ENCODE peak calls at places on chromosomes 3 and 15, in six cellular contexts. One of them, this sample, is unnamed.

GRCh38 chr15:101168463-101168824 is 83.4 kb downstream of the CHSY1 start:
- DNase-seq in stimulated activated CD4-positive, alpha-beta T cell treated with anti-CD3 and anti-CD28 coated beads, Interleukin-4, amount 100 ng/mL, for 48 hours: no peak
- DNase-seq in lower leg skin: peak; percentile 58
- DNase-seq in Kasumi-1: no peak
- DNase-seq in kidney tubule cell: no peak
- DNase-seq in mesendoderm: no peak
- DNase-seq in this sample: no peak

GRCh38 chr15:92603743-92604470 is 51.7 kb downstream of the FAM174B start:
- DNase-seq in stimulated activated CD4-positive, alpha-beta T cell treated with anti-CD3 and anti-CD28 coated beads, Interleukin-4, amount 100 ng/mL, for 48 hours: no peak
- DNase-seq in mesendoderm: no peak
- DNase-seq in lower leg skin: no peak
- DNase-seq in Kasumi-1: no peak
- DNase-seq in kidney tubule cell: no peak
- DNase-seq in this sample: no peak

GRCh38 chr3:147417896-147418295 is 8.7 kb downstream of the ZIC1 start:
- DNase-seq in stimulated activated CD4-positive, alpha-beta T cell treated with anti-CD3 and anti-CD28 coated beads, Interleukin-4, amount 100 ng/mL, for 48 hours: no peak
- DNase-seq in kidney tubule cell: no peak
- DNase-seq in lower leg skin: no peak
- DNase-seq in Kasumi-1: no peak
- DNase-seq in mesendoderm: no peak
- DNase-seq in this sample: peak; percentile 3

GRCh38 chr3:128113817-128114794 is 9.5 kb downstream of the RUVBL1 start:
- DNase-seq in lower leg skin: no peak
- DNase-seq in mesendoderm: no peak
- DNase-seq in stimulated activated CD4-positive, alpha-beta T cell treated with anti-CD3 and anti-CD28 coated beads, Interleukin-4, amount 100 ng/mL, for 48 hours: no peak
- DNase-seq in kidney tubule cell: peak; percentile 70
- DNase-seq in Kasumi-1: no peak
- DNase-seq in this sample: no peak

GRCh38 chr3:48739617-48739954 is 22.6 kb upstream of the IP6K2 start:
- DNase-seq in Kasumi-1: no peak
- DNase-seq in lower leg skin: no peak
- DNase-seq in mesendoderm: no peak
- DNase-seq in stimulated activated CD4-positive, alpha-beta T cell treated with anti-CD3 and anti-CD28 coated beads, Interleukin-4, amount 100 ng/mL, for 48 hours: no peak
- DNase-seq in kidney tubule cell: no peak
- DNase-seq in this sample: no peak

GRCh38 chr3:65575376-65575840 is 463.3 kb downstream of the MAGI1 start:
- DNase-seq in stimulated activated CD4-positive, alpha-beta T cell treated with anti-CD3 and anti-CD28 coated beads, Interleukin-4, amount 100 ng/mL, for 48 hours: no peak
- DNase-seq in lower leg skin: no peak
- DNase-seq in Kasumi-1: no peak
- DNase-seq in kidney tubule cell: peak; percentile 39
- DNase-seq in mesendoderm: no peak
- DNase-seq in this sample: peak; percentile 23

GRCh38 chr3:67463656-67464055 is 190.8 kb downstream of the SUCLG2 start:
- DNase-seq in Kasumi-1: no peak
- DNase-seq in mesendoderm: no peak
- DNase-seq in stimulated activated CD4-positive, alpha-beta T cell treated with anti-CD3 and anti-CD28 coated beads, Interleukin-4, amount 100 ng/mL, for 48 hours: no peak
- DNase-seq in kidney tubule cell: no peak
- DNase-seq in lower leg skin: no peak
- DNase-seq in this sample: no peak

GRCh38 chr3:139894638-139894989 is 40.4 kb upstream of the CLSTN2 start:
- DNase-seq in stimulated activated CD4-positive, alpha-beta T cell treated with anti-CD3 and anti-CD28 coated beads, Interleukin-4, amount 100 ng/mL, for 48 hours: no peak
- DNase-seq in kidney tubule cell: no peak
- DNase-seq in mesendoderm: no peak
- DNase-seq in lower leg skin: no peak
- DNase-seq in Kasumi-1: no peak
- DNase-seq in this sample: no peak

GRCh38 chr3:123271466-123272159 is 69.9 kb downstream of the SEC22A start:
- DNase-seq in lower leg skin: peak; percentile 59
- DNase-seq in stimulated activated CD4-positive, alpha-beta T cell treated with anti-CD3 and anti-CD28 coated beads, Interleukin-4, amount 100 ng/mL, for 48 hours: no peak
- DNase-seq in kidney tubule cell: no peak
- DNase-seq in Kasumi-1: no peak
- DNase-seq in mesendoderm: no peak
- DNase-seq in this sample: no peak

GRCh38 chr15:74858366-74858735 is 14.8 kb downstream of the SCAMP2 start:
- DNase-seq in mesendoderm: no peak
- DNase-seq in Kasumi-1: peak; percentile 16
- DNase-seq in stimulated activated CD4-positive, alpha-beta T cell treated with anti-CD3 and anti-CD28 coated beads, Interleukin-4, amount 100 ng/mL, for 48 hours: no peak
- DNase-seq in kidney tubule cell: no peak
- DNase-seq in lower leg skin: no peak
- DNase-seq in this sample: no peak

GRCh38 chr3:196422976-196423781 is 9.0 kb downstream of the UBXN7 start:
- DNase-seq in kidney tubule cell: peak; percentile 47
- DNase-seq in lower leg skin: peak; percentile 17
- DNase-seq in mesendoderm: no peak
- DNase-seq in Kasumi-1: no peak
- DNase-seq in stimulated activated CD4-positive, alpha-beta T cell treated with anti-CD3 and anti-CD28 coated beads, Interleukin-4, amount 100 ng/mL, for 48 hours: no peak
- DNase-seq in this sample: no peak

GRCh38 chr3:163543558-163544189 is 1534.6 kb downstream of the SI start:
- DNase-seq in kidney tubule cell: no peak
- DNase-seq in mesendoderm: no peak
- DNase-seq in stimulated activated CD4-positive, alpha-beta T cell treated with anti-CD3 and anti-CD28 coated beads, Interleukin-4, amount 100 ng/mL, for 48 hours: no peak
- DNase-seq in lower leg skin: no peak
- DNase-seq in Kasumi-1: no peak
- DNase-seq in this sample: no peak

GRCh38 chr15:39429898-39430357 is 151.0 kb upstream of the THBS1 start:
- DNase-seq in Kasumi-1: no peak
- DNase-seq in lower leg skin: no peak
- DNase-seq in kidney tubule cell: peak; percentile 67
- DNase-seq in stimulated activated CD4-positive, alpha-beta T cell treated with anti-CD3 and anti-CD28 coated beads, Interleukin-4, amount 100 ng/mL, for 48 hours: no peak
- DNase-seq in mesendoderm: no peak
- DNase-seq in this sample: peak; percentile 47

GRCh38 chr15:87362531-87362930 is 894.0 kb downstream of the NTRK3 start:
- DNase-seq in Kasumi-1: no peak
- DNase-seq in mesendoderm: no peak
- DNase-seq in lower leg skin: no peak
- DNase-seq in kidney tubule cell: peak; percentile 19
- DNase-seq in stimulated activated CD4-positive, alpha-beta T cell treated with anti-CD3 and anti-CD28 coated beads, Interleukin-4, amount 100 ng/mL, for 48 hours: no peak
- DNase-seq in this sample: no peak

GRCh38 chr15:101326462-101327146 is 31.6 kb upstream of the SNRPA1 start:
- DNase-seq in kidney tubule cell: no peak
- DNase-seq in mesendoderm: no peak
- DNase-seq in stimulated activated CD4-positive, alpha-beta T cell treated with anti-CD3 and anti-CD28 coated beads, Interleukin-4, amount 100 ng/mL, for 48 hours: no peak
- DNase-seq in lower leg skin: no peak
- DNase-seq in Kasumi-1: no peak
- DNase-seq in this sample: no peak

GRCh38 chr3:110526732-110527727 is 544.6 kb upstream of the NECTIN3 start:
- DNase-seq in kidney tubule cell: peak; percentile 91
- DNase-seq in stimulated activated CD4-positive, alpha-beta T cell treated with anti-CD3 and anti-CD28 coated beads, Interleukin-4, amount 100 ng/mL, for 48 hours: no peak
- DNase-seq in Kasumi-1: no peak
- DNase-seq in mesendoderm: peak; percentile 77
- DNase-seq in lower leg skin: no peak
- DNase-seq in this sample: peak; percentile 58